ENCODE peak calls at places on chromosome 12, in four cellular contexts. One of them, this sample, is unnamed.

GRCh38 chr12:128783129-128783574 is 40.6 kb downstream of the SLC15A4 start:
- DNase-seq in choroid plexus epithelial cell: peak
- DNase-seq in transverse colon: no peak
- DNase-seq in astrocyte of the cerebellum: no peak
- DNase-seq in this sample: no peak

GRCh38 chr12:15854916-15855315 is 27.3 kb upstream of the STRAP start:
- DNase-seq in choroid plexus epithelial cell: no peak
- DNase-seq in astrocyte of the cerebellum: no peak
- DNase-seq in transverse colon: no peak
- DNase-seq in this sample: no peak

GRCh38 chr12:27486986-27487385 is 37.0 kb upstream of the PPFIBP1 start:
- DNase-seq in astrocyte of the cerebellum: no peak
- DNase-seq in transverse colon: no peak
- DNase-seq in choroid plexus epithelial cell: no peak
- DNase-seq in this sample: no peak

GRCh38 chr12:9406564-9407424 is 198.6 kb upstream of the PZP start:
- DNase-seq in choroid plexus epithelial cell: no peak
- DNase-seq in transverse colon: no peak
- DNase-seq in astrocyte of the cerebellum: no peak
- DNase-seq in this sample: no peak

GRCh38 chr12:843609-844008 is 91.2 kb downstream of the WNK1 start:
- DNase-seq in astrocyte of the cerebellum: no peak
- DNase-seq in choroid plexus epithelial cell: peak
- DNase-seq in transverse colon: no peak
- DNase-seq in this sample: no peak

GRCh38 chr12:18849761-18850160 is 111.8 kb downstream of the CAPZA3 start:
- DNase-seq in choroid plexus epithelial cell: no peak
- DNase-seq in astrocyte of the cerebellum: no peak
- DNase-seq in transverse colon: no peak
- DNase-seq in this sample: no peak

GRCh38 chr12:47244730-47245285 is 165.0 kb upstream of the AMIGO2 start:
- DNase-seq in astrocyte of the cerebellum: no peak
- DNase-seq in transverse colon: no peak
- DNase-seq in choroid plexus epithelial cell: no peak
- DNase-seq in this sample: no peak

GRCh38 chr12:26119391-26119981 is 5.4 kb downstream of the BHLHE41 start:
- DNase-seq in transverse colon: no peak
- DNase-seq in choroid plexus epithelial cell: peak
- DNase-seq in astrocyte of the cerebellum: peak
- DNase-seq in this sample: peak

GRCh38 chr12:58416211-58416610 is 474.8 kb downstream of the ATP23 start:
- DNase-seq in astrocyte of the cerebellum: no peak
- DNase-seq in choroid plexus epithelial cell: peak
- DNase-seq in transverse colon: no peak
- DNase-seq in this sample: no peak

GRCh38 chr12:113371808-113372207 is 13.4 kb downstream of the PLBD2 start:
- DNase-seq in transverse colon: no peak
- DNase-seq in choroid plexus epithelial cell: no peak
- DNase-seq in astrocyte of the cerebellum: no peak
- DNase-seq in this sample: no peak

GRCh38 chr12:27226319-27226984 is 17.6 kb upstream of the STK38L start:
- DNase-seq in choroid plexus epithelial cell: peak
- DNase-seq in astrocyte of the cerebellum: no peak
- DNase-seq in transverse colon: no peak
- DNase-seq in this sample: no peak

GRCh38 chr12:5206401-5207175 is 162.9 kb downstream of the KCNA5 start:
- DNase-seq in choroid plexus epithelial cell: no peak
- DNase-seq in transverse colon: no peak
- DNase-seq in astrocyte of the cerebellum: no peak
- DNase-seq in this sample: no peak

GRCh38 chr12:41442905-41443304 is 254.8 kb downstream of the PDZRN4 start:
- DNase-seq in choroid plexus epithelial cell: peak
- DNase-seq in transverse colon: no peak
- DNase-seq in astrocyte of the cerebellum: no peak
- DNase-seq in this sample: no peak

GRCh38 chr12:32302218-32302826 is 97.0 kb upstream of the FGD4 start:
- DNase-seq in choroid plexus epithelial cell: peak
- DNase-seq in transverse colon: peak
- DNase-seq in astrocyte of the cerebellum: no peak
- DNase-seq in this sample: no peak

GRCh38 chr12:117441751-117442150 is 80.3 kb upstream of the NOS1 start:
- DNase-seq in transverse colon: no peak
- DNase-seq in astrocyte of the cerebellum: peak
- DNase-seq in choroid plexus epithelial cell: no peak
- DNase-seq in this sample: peak

GRCh38 chr12:219891-220352 is 6.0 kb upstream of the SLC6A12 start:
- DNase-seq in transverse colon: peak
- DNase-seq in choroid plexus epithelial cell: peak
- DNase-seq in astrocyte of the cerebellum: no peak
- DNase-seq in this sample: peak